ENCODE peak calls at places on chromosome 10, in eight cellular contexts. J is AG04449, U is tibial nerve, B is Caco-2, R is endothelial cell of umbilical vein, M is hepatocyte, S is nephron progenitor cell, Z is GM20000. E is an unnamed sample.

GRCh38 chr10:65581426-65582026 is 1344.3 kb upstream of the LRRTM3 start:
- DNase-seq in J (no peak), U (no peak), B (peak), R (no peak), M (no peak), S (no peak), Z (no peak), E (no peak)

GRCh38 chr10:14532473-14533251 is 201.9 kb upstream of the FRMD4A start:
- DNase-seq in J (no peak), U (no peak), B (peak), R (no peak), M (peak), S (no peak), Z (no peak), E (no peak)

GRCh38 chr10:17808971-17809841 is at the start of gene MRC1:
- DNase-seq in J (no peak), U (no peak), B (no peak), R (no peak), M (no peak), S (no peak), Z (no peak), E (no peak)

GRCh38 chr10:111128331-111129167 is 51.7 kb downstream of the ADRA2A start:
- DNase-seq in J (no peak), U (no peak), B (no peak), R (no peak), M (peak), S (no peak), Z (no peak), E (peak)

GRCh38 chr10:72344932-72345331 is 9.8 kb downstream of the DNAJB12 start:
- DNase-seq in J (no peak), U (no peak), B (no peak), R (no peak), M (no peak), S (no peak), Z (no peak), E (no peak)

GRCh38 chr10:70348228-70348850 is 34.1 kb downstream of the LRRC20 start:
- DNase-seq in J (no peak), U (no peak), B (peak), R (peak), M (peak), S (peak), Z (no peak), E (peak)

GRCh38 chr10:21759232-21759631 is 225.2 kb downstream of the MLLT10 start:
- DNase-seq in J (no peak), U (no peak), B (no peak), R (no peak), M (no peak), S (no peak), Z (no peak), E (no peak)

GRCh38 chr10:35916791-35917190 is 274.7 kb upstream of the FZD8 start:
- DNase-seq in J (no peak), U (no peak), B (no peak), R (no peak), M (no peak), S (no peak), Z (no peak), E (peak)

GRCh38 chr10:32104181-32104580 is 48.0 kb upstream of the KIF5B start:
- DNase-seq in J (no peak), U (no peak), B (no peak), R (no peak), M (no peak), S (no peak), Z (no peak), E (peak)

GRCh38 chr10:49594594-49594993 is 15.5 kb upstream of the SLC18A3 start:
- DNase-seq in J (no peak), U (no peak), B (peak), R (peak), M (peak), S (peak), Z (peak), E (peak)

GRCh38 chr10:29948971-29949370 is 110.4 kb downstream of the JCAD start:
- DNase-seq in J (no peak), U (no peak), B (no peak), R (no peak), M (no peak), S (no peak), Z (no peak), E (no peak)

GRCh38 chr10:123930340-123931001 is 38.9 kb upstream of the CPXM2 start:
- DNase-seq in J (peak), U (no peak), B (no peak), R (no peak), M (no peak), S (no peak), Z (no peak), E (no peak)

GRCh38 chr10:44878704-44879530 is 32.2 kb upstream of the TMEM72 start:
- DNase-seq in J (no peak), U (peak), B (peak), R (peak), M (peak), S (peak), Z (peak), E (peak)
- TF ChIP-seq CTCF in J (no peak), U (peak), B (peak), R (no peak), M (peak), S (peak), Z (no peak), E (peak)

GRCh38 chr10:119355930-119356329 is 148.6 kb downstream of the GRK5 start:
- DNase-seq in J (no peak), U (no peak), B (peak), R (no peak), M (no peak), S (no peak), Z (no peak), E (peak)
- TF ChIP-seq CTCF in J (peak), U (no peak), B (peak), R (peak), M (peak), S (peak), Z (no peak), E (peak)

DNA sequence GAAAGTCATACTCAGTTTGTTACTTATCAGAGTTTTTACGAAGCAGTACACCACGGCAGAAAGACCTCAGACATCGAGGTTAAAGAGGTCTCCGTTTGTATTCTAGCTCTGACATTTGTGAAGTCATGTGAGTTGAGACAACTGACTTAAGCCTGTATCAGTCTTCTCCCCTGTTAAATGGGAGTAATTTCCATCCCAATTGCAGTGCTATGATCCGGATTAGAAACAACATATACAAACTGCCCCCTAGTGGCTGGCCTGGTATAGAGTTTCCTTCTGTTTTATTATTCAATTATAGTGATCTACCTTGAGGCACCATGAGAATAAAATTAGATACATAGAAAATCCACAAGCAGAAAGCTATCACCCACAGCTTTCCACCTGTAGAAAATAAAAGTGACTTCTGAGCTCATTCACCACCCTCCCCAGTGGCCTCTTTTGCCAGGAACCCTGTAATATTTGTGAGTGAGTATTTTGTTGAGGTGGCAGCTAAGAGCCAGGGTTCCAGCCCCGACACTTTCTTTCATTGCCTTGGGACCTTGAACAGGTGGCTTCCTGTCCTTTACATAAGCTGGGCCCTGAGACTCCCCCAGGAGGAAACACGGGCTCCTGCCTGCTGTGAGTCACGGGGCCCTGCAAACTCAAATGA is 607.2 kb upstream of the MGMT start:
- DNase-seq in J (no peak), U (no peak), B (peak), R (no peak), M (peak), S (peak), Z (peak), E (peak)
- TF ChIP-seq CTCF in J (no peak), U (peak), B (peak), R (peak), M (peak), S (peak), Z (peak), E (peak)

DNA sequence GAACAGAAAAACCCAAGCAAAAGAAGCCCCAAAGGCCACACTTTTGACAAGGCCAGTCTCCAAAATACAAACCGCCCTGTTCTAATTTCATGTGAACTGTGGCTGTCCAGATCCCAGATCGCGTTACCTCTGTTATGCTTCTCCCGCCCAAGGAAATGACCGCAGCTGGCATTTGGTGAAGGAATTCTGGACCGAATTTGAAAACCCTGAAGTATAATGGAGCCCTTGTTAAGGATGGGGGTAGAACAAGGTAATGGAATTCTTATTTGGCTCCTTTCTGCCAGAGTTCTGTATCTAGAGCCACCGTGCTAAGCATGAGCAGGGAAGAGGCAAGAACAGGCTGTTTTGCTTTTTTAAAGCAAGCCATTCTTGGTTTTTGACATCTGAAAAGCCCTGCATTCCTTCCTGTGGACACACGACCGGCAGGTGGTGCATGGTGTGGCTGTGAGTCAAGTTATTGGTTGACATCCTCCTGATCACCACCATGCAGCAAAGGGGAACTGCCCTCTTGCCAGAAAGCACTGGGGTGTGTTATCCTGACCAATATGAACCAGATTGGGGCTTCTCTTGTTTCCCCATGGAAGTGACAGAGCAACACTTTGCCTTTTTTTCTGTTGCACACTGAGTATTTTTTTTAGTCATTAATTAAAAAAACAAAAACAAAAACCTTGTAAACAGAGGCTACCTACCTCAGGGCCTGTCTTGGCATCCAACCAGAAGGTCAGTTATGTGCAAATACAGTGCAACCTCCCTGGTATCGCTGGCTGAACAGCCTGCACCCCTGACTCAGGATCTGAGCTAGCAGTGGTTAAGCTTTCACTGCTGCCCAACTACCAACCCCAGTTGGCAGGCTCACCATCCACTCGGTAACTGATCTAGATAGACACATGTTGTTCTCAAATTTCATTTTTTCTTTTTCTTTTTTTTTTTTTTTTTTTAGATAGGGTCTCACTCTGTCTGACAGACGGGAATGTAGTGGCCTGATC is 14.2 kb downstream of the UCMA start:
- DNase-seq in J (no peak), U (no peak), B (peak), R (no peak), M (peak), S (no peak), Z (peak), E (no peak)
- TF ChIP-seq CTCF in J (peak), U (no peak), B (peak), R (peak), M (peak), S (no peak), Z (peak), E (peak)

DNA sequence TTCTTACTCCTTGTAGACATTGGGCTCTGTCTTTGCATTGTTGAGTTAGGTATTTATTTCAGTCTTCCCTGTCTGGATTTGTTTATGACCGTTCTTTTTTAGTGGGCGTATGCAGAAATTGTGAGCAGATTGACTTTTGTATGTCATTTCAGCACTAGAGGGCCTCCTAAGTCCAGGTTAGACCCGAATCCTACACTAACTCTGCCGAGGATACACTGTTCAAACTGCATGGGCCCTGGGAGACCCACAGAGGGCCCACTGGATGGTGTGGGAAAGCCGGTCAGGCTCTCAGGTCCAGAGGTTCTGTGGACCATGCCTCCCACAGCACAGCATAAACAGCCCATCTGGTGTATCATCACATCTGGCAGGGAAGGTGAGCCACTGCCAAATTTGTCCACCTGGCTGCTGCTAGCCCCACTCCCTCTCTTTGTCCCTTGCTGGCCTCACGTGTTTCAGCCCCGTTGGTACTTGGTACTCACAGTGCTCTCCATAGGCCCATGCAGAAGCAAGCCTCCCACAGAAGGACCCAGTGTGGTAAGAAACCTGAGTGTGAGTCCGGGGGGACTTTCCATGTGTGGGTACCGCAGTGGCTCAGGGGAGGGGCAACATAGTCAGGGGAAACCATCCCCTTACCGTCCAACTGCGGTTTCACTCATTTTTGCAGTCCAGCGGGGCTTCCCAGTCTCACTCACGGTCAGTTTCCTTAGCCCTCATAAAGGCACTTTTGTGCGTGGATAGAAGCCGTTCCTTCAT is 112.8 kb downstream of the APBB1IP start:
- DNase-seq in J (no peak), U (no peak), B (no peak), R (no peak), M (no peak), S (no peak), Z (no peak), E (peak)
- TF ChIP-seq CTCF in J (no peak), U (no peak), B (peak), R (no peak), M (no peak), S (no peak), Z (no peak), E (peak)

GRCh38 chr10:78333362-78334143 is 299.9 kb downstream of the RPS24 start:
- DNase-seq in J (no peak), U (no peak), B (no peak), R (no peak), M (no peak), S (no peak), Z (no peak), E (no peak)

GRCh38 chr10:78335691-78336401 is 302.2 kb downstream of the RPS24 start:
- DNase-seq in J (no peak), U (peak), B (peak), R (peak), M (no peak), S (peak), Z (no peak), E (no peak)

GRCh38 chr10:78337016-78337415 is 303.4 kb downstream of the RPS24 start:
- DNase-seq in J (no peak), U (no peak), B (no peak), R (no peak), M (no peak), S (no peak), Z (no peak), E (no peak)

GRCh38 chr10:78336402-78336791 is 302.7 kb downstream of the RPS24 start:
- DNase-seq in J (peak), U (no peak), B (no peak), R (peak), M (no peak), S (no peak), Z (no peak), E (no peak)

GRCh38 chr10:78335371-78335690 is 301.7 kb downstream of the RPS24 start:
- DNase-seq in J (no peak), U (no peak), B (no peak), R (no peak), M (no peak), S (no peak), Z (no peak), E (no peak)
- TF ChIP-seq CTCF in J (no peak), U (no peak), B (no peak), R (no peak), M (no peak), S (no peak), Z (no peak), E (no peak)

E was measured in A673.